ENCODE peak calls at places on chromosomes 6 and 20, in five cellular contexts. One of them, this sample, is unnamed.

GRCh38 chr6:45442716-45443115 is 65.0 kb upstream of the SUPT3H start:
- DNase-seq in colonic mucosa: no peak
- DNase-seq in fibroblast of the conjunctiva: no peak
- DNase-seq in pulmonary artery endothelial cell: no peak
- DNase-seq in activated CD4-positive, alpha-beta T cell treated with anti-CD3 and anti-CD28 coated beads, Interleukin-2, amount 50 U/mL, for 24 hours: no peak
- DNase-seq in this sample: no peak

GRCh38 chr20:34062651-34063482 is 49.2 kb downstream of the EIF2S2 start:
- DNase-seq in colonic mucosa: no peak
- DNase-seq in fibroblast of the conjunctiva: no peak
- DNase-seq in pulmonary artery endothelial cell: no peak
- DNase-seq in activated CD4-positive, alpha-beta T cell treated with anti-CD3 and anti-CD28 coated beads, Interleukin-2, amount 50 U/mL, for 24 hours: no peak
- DNase-seq in this sample: no peak

GRCh38 chr6:20948531-20948930 is 414.3 kb downstream of the CDKAL1 start:
- DNase-seq in colonic mucosa: no peak
- DNase-seq in fibroblast of the conjunctiva: no peak
- DNase-seq in pulmonary artery endothelial cell: no peak
- DNase-seq in activated CD4-positive, alpha-beta T cell treated with anti-CD3 and anti-CD28 coated beads, Interleukin-2, amount 50 U/mL, for 24 hours: no peak
- DNase-seq in this sample: peak

GRCh38 chr20:47489448-47489872 is 12.2 kb upstream of the NCOA3 start:
- DNase-seq in colonic mucosa: no peak
- DNase-seq in fibroblast of the conjunctiva: no peak
- DNase-seq in pulmonary artery endothelial cell: no peak
- DNase-seq in activated CD4-positive, alpha-beta T cell treated with anti-CD3 and anti-CD28 coated beads, Interleukin-2, amount 50 U/mL, for 24 hours: no peak
- DNase-seq in this sample: no peak

GRCh38 chr6:2961971-2962370 is 9.4 kb downstream of the SERPINB6 start:
- DNase-seq in colonic mucosa: peak
- DNase-seq in fibroblast of the conjunctiva: no peak
- DNase-seq in pulmonary artery endothelial cell: no peak
- DNase-seq in activated CD4-positive, alpha-beta T cell treated with anti-CD3 and anti-CD28 coated beads, Interleukin-2, amount 50 U/mL, for 24 hours: no peak
- DNase-seq in this sample: no peak

GRCh38 chr20:19758888-19759331 is 852 bp downstream of the RIN2 start:
- DNase-seq in colonic mucosa: peak
- DNase-seq in fibroblast of the conjunctiva: no peak
- DNase-seq in pulmonary artery endothelial cell: no peak
- DNase-seq in activated CD4-positive, alpha-beta T cell treated with anti-CD3 and anti-CD28 coated beads, Interleukin-2, amount 50 U/mL, for 24 hours: no peak
- DNase-seq in this sample: peak

GRCh38 chr6:138248878-138249277 is 30.6 kb upstream of the PBOV1 start:
- DNase-seq in colonic mucosa: no peak
- DNase-seq in fibroblast of the conjunctiva: no peak
- DNase-seq in pulmonary artery endothelial cell: no peak
- DNase-seq in activated CD4-positive, alpha-beta T cell treated with anti-CD3 and anti-CD28 coated beads, Interleukin-2, amount 50 U/mL, for 24 hours: no peak
- DNase-seq in this sample: no peak

GRCh38 chr6:101290346-101290745 is 103.2 kb upstream of the GRIK2 start:
- DNase-seq in colonic mucosa: no peak
- DNase-seq in fibroblast of the conjunctiva: no peak
- DNase-seq in pulmonary artery endothelial cell: no peak
- DNase-seq in activated CD4-positive, alpha-beta T cell treated with anti-CD3 and anti-CD28 coated beads, Interleukin-2, amount 50 U/mL, for 24 hours: no peak
- DNase-seq in this sample: no peak

GRCh38 chr6:158168054-158168303 is at the start of gene SERAC1:
- DNase-seq in colonic mucosa: no peak
- DNase-seq in fibroblast of the conjunctiva: no peak
- DNase-seq in pulmonary artery endothelial cell: no peak
- DNase-seq in activated CD4-positive, alpha-beta T cell treated with anti-CD3 and anti-CD28 coated beads, Interleukin-2, amount 50 U/mL, for 24 hours: no peak
- DNase-seq in this sample: no peak

GRCh38 chr6:55445648-55446204 is 118.5 kb downstream of the GFRAL start:
- DNase-seq in colonic mucosa: no peak
- DNase-seq in fibroblast of the conjunctiva: peak
- DNase-seq in pulmonary artery endothelial cell: no peak
- DNase-seq in activated CD4-positive, alpha-beta T cell treated with anti-CD3 and anti-CD28 coated beads, Interleukin-2, amount 50 U/mL, for 24 hours: no peak
- DNase-seq in this sample: peak

GRCh38 chr6:37818536-37819176 is 871 bp upstream of the ZFAND3 start:
- DNase-seq in colonic mucosa: peak
- DNase-seq in fibroblast of the conjunctiva: peak
- DNase-seq in pulmonary artery endothelial cell: peak
- DNase-seq in activated CD4-positive, alpha-beta T cell treated with anti-CD3 and anti-CD28 coated beads, Interleukin-2, amount 50 U/mL, for 24 hours: peak
- DNase-seq in this sample: peak

GRCh38 chr6:21942910-21943309 is 349.4 kb downstream of the SOX4 start:
- DNase-seq in colonic mucosa: no peak
- DNase-seq in fibroblast of the conjunctiva: no peak
- DNase-seq in pulmonary artery endothelial cell: no peak
- DNase-seq in activated CD4-positive, alpha-beta T cell treated with anti-CD3 and anti-CD28 coated beads, Interleukin-2, amount 50 U/mL, for 24 hours: no peak
- DNase-seq in this sample: no peak

GRCh38 chr20:8424986-8425385 is 292.9 kb downstream of the PLCB1 start:
- DNase-seq in colonic mucosa: no peak
- DNase-seq in fibroblast of the conjunctiva: no peak
- DNase-seq in pulmonary artery endothelial cell: no peak
- DNase-seq in activated CD4-positive, alpha-beta T cell treated with anti-CD3 and anti-CD28 coated beads, Interleukin-2, amount 50 U/mL, for 24 hours: no peak
- DNase-seq in this sample: peak

GRCh38 chr6:24574809-24575208 is 71.2 kb downstream of the KIAA0319 start:
- DNase-seq in colonic mucosa: no peak
- DNase-seq in fibroblast of the conjunctiva: no peak
- DNase-seq in pulmonary artery endothelial cell: no peak
- DNase-seq in activated CD4-positive, alpha-beta T cell treated with anti-CD3 and anti-CD28 coated beads, Interleukin-2, amount 50 U/mL, for 24 hours: no peak
- DNase-seq in this sample: peak

GRCh38 chr6:10248378-10248843 is 166.5 kb downstream of the TFAP2A start:
- DNase-seq in colonic mucosa: no peak
- DNase-seq in fibroblast of the conjunctiva: no peak
- DNase-seq in pulmonary artery endothelial cell: no peak
- DNase-seq in activated CD4-positive, alpha-beta T cell treated with anti-CD3 and anti-CD28 coated beads, Interleukin-2, amount 50 U/mL, for 24 hours: no peak
- DNase-seq in this sample: no peak

GRCh38 chr6:70894001-70894400 is 62.9 kb downstream of the B3GAT2 start:
- DNase-seq in colonic mucosa: no peak
- DNase-seq in fibroblast of the conjunctiva: no peak
- DNase-seq in pulmonary artery endothelial cell: no peak
- DNase-seq in activated CD4-positive, alpha-beta T cell treated with anti-CD3 and anti-CD28 coated beads, Interleukin-2, amount 50 U/mL, for 24 hours: no peak
- DNase-seq in this sample: no peak

This sample was measured in left kidney.